ENCODE peak calls at places on chromosomes 2 and 18, in eight cellular contexts. K, D, H, Y, R, C, T and M are unnamed samples.
A peak's percentile ranks its signal among the peaks of the same experiment; 100 is the strongest.

GRCh38 chr2:147547425-147547824 is 297.4 kb upstream of the ACVR2A start:
- DNase-seq in K (no peak), D (no peak), H (no peak), Y (no peak), R (no peak), C (no peak), T (no peak), M (no peak)

GRCh38 chr2:221780281-221780688 is 208.2 kb upstream of the EPHA4 start:
- DNase-seq in K (no peak), D (no peak), H (no peak), Y (peak; percentile 4), R (no peak), C (no peak), T (no peak), M (no peak)

GRCh38 chr2:236317938-236318396 is 53.8 kb upstream of the ASB18 start:
- DNase-seq in K (peak; percentile 38), D (no peak), H (no peak), Y (no peak), R (no peak), C (peak; percentile 38), T (no peak), M (peak; percentile 1)

GRCh38 chr18:79318142-79318673 is 77.5 kb upstream of the NFATC1 start:
- DNase-seq in K (no peak), D (no peak), H (no peak), Y (no peak), R (no peak), C (no peak), T (no peak), M (no peak)

GRCh38 chr2:111702119-111702808 is 181.7 kb downstream of the ANAPC1 start:
- DNase-seq in K (peak; percentile 82), D (no peak), H (no peak), Y (peak; percentile 55), R (peak; percentile 69), C (peak; percentile 43), T (no peak), M (peak; percentile 66)

GRCh38 chr18:52716926-52717325 is 376.9 kb downstream of the DCC start:
- DNase-seq in K (no peak), D (peak; percentile 6), H (no peak), Y (peak; percentile 4), R (no peak), C (no peak), T (no peak), M (peak; percentile 15)

GRCh38 chr2:128834853-128835252 is 516.2 kb upstream of the HS6ST1 start:
- DNase-seq in K (no peak), D (no peak), H (no peak), Y (no peak), R (no peak), C (no peak), T (no peak), M (no peak)

GRCh38 chr2:216735661-216736060 is 40.3 kb upstream of the IGFBP5 start:
- DNase-seq in K (no peak), D (no peak), H (no peak), Y (no peak), R (no peak), C (no peak), T (no peak), M (no peak)

GRCh38 chr2:23859983-23860382 is 66.9 kb downstream of the ATAD2B start:
- DNase-seq in K (no peak), D (no peak), H (no peak), Y (peak; percentile 36), R (no peak), C (no peak), T (no peak), M (no peak)

GRCh38 chr2:181563101-181563692 is 93.7 kb downstream of the CERKL start:
- DNase-seq in K (no peak), D (no peak), H (no peak), Y (no peak), R (no peak), C (no peak), T (no peak), M (no peak)

GRCh38 chr2:119117408-119117807 is 41.1 kb downstream of the C1QL2 start:
- DNase-seq in K (no peak), D (no peak), H (no peak), Y (no peak), R (no peak), C (no peak), T (no peak), M (no peak)

GRCh38 chr2:47054036-47054555 is 101.0 kb downstream of the STPG4 start:
- DNase-seq in K (no peak), D (no peak), H (no peak), Y (no peak), R (no peak), C (no peak), T (no peak), M (no peak)

GRCh38 chr2:38572167-38572566 is 30.6 kb downstream of the HNRNPLL start:
- DNase-seq in K (peak; percentile 70), D (no peak), H (no peak), Y (peak; percentile 90), R (no peak), C (no peak), T (no peak), M (no peak)

GRCh38 chr2:225865468-225865867 is 466.0 kb downstream of the NYAP2 start:
- DNase-seq in K (no peak), D (no peak), H (no peak), Y (peak; percentile 49), R (no peak), C (no peak), T (no peak), M (no peak)

GRCh38 chr2:201257941-201258665 is 2.2 kb upstream of the CASP8 start:
- DNase-seq in K (peak; percentile 94), D (no peak), H (no peak), Y (peak; percentile 88), R (peak; percentile 81), C (peak; percentile 74), T (peak; percentile 62), M (peak; percentile 83)

GRCh38 chr2:128622371-128622770 is 303.7 kb upstream of the HS6ST1 start:
- DNase-seq in K (no peak), D (no peak), H (no peak), Y (no peak), R (no peak), C (no peak), T (no peak), M (no peak)

GRCh38 chr18:8912348-8913057 is 190.0 kb upstream of the NDUFV2 start:
- DNase-seq in K (no peak), D (no peak), H (peak; percentile 46), Y (no peak), R (no peak), C (no peak), T (no peak), M (no peak)

GRCh38 chr18:10061566-10061965 is 147.8 kb downstream of the VAPA start:
- DNase-seq in K (no peak), D (no peak), H (no peak), Y (no peak), R (no peak), C (no peak), T (no peak), M (no peak)

GRCh38 chr18:23837591-23837990 is 148.3 kb downstream of the LAMA3 start:
- DNase-seq in K (no peak), D (no peak), H (no peak), Y (peak; percentile 96), R (no peak), C (no peak), T (no peak), M (no peak)

GRCh38 chr2:145543155-145543554 is 1023.2 kb upstream of the ZEB2 start:
- DNase-seq in K (no peak), D (no peak), H (no peak), Y (no peak), R (no peak), C (no peak), T (no peak), M (no peak)

GRCh38 chr2:159551811-159552210 is 64.5 kb downstream of the BAZ2B start:
- DNase-seq in K (no peak), D (no peak), H (no peak), Y (peak; percentile 25), R (no peak), C (no peak), T (no peak), M (no peak)

GRCh38 chr2:8457092-8457481 is 224.8 kb upstream of the ID2 start:
- DNase-seq in K (peak; percentile 78), D (no peak), H (peak; percentile 31), Y (no peak), R (no peak), C (peak; percentile 39), T (no peak), M (peak; percentile 39)

GRCh38 chr18:55588001-55588875 is at the start of gene TCF4:
- DNase-seq in K (peak; percentile 61), D (peak; percentile 66), H (peak; percentile 67), Y (peak; percentile 62), R (peak; percentile 19), C (peak; percentile 28), T (no peak), M (no peak)